ENCODE peak calls at places on chromosomes 16 and 17, in six cellular contexts. S is right lobe of liver, W is neural progenitor cell, P is tibial artery, X is left ventricle myocardium inferior, K is GM23248. A is an unnamed sample.

GRCh38 chr17:49203796-49204195 is 6.6 kb downstream of the GNGT2 start:
- DNase-seq in S (no peak), W (no peak), P (no peak), X (no peak), K (no peak), A (no peak)

GRCh38 chr17:17779015-17779611 is 57.7 kb downstream of the SREBF1 start:
- DNase-seq in S (no peak), W (no peak), P (peak), X (no peak), K (no peak), A (no peak)

GRCh38 chr16:86975445-86975844 is 341.7 kb downstream of the C16orf95 start:
- DNase-seq in S (no peak), W (peak), P (peak), X (no peak), K (peak), A (peak)

GRCh38 chr17:51820252-51820651 is 338.3 kb downstream of the CA10 start:
- DNase-seq in S (no peak), W (no peak), P (no peak), X (no peak), K (no peak), A (no peak)

GRCh38 chr17:50881182-50881581 is 15.0 kb upstream of the TOB1 start:
- DNase-seq in S (no peak), W (no peak), P (no peak), X (no peak), K (no peak), A (no peak)

GRCh38 chr17:4896332-4897197 is 2.8 kb upstream of the C17orf107 start:
- DNase-seq in S (no peak), W (no peak), P (no peak), X (no peak), K (no peak), A (no peak)

GRCh38 chr17:50950002-50950877 is 84.1 kb upstream of the TOB1 start:
- DNase-seq in S (peak), W (peak), P (peak), X (peak), K (peak), A (no peak)

GRCh38 chr17:81735181-81736102 is 23.4 kb downstream of the SLC25A10 start:
- DNase-seq in S (peak), W (no peak), P (no peak), X (no peak), K (peak), A (no peak)

GRCh38 chr16:2835638-2836493 is 5.8 kb downstream of the ZG16B start:
- DNase-seq in S (no peak), W (no peak), P (no peak), X (no peak), K (peak), A (no peak)

GRCh38 chr17:5226940-5227878 is 7.5 kb downstream of the SCIMP start:
- DNase-seq in S (no peak), W (no peak), P (no peak), X (no peak), K (no peak), A (no peak)

GRCh38 chr16:83854420-83854819 is 44.5 kb upstream of the MLYCD start:
- DNase-seq in S (no peak), W (no peak), P (no peak), X (no peak), K (no peak), A (no peak)

GRCh38 chr17:50027639-50028206 is 28.2 kb upstream of the ITGA3 start:
- DNase-seq in S (peak), W (no peak), P (peak), X (peak), K (peak), A (no peak)

GRCh38 chr16:57760357-57761160 is 25.0 kb downstream of the KATNB1 start:
- DNase-seq in S (no peak), W (no peak), P (no peak), X (no peak), K (no peak), A (no peak)

GRCh38 chr16:78551487-78552085 is 452.1 kb downstream of the WWOX start:
- DNase-seq in S (no peak), W (peak), P (no peak), X (no peak), K (no peak), A (no peak)

GRCh38 chr16:2009302-2009711 is 314 bp downstream of the ZNF598 start:
- DNase-seq in S (peak), W (no peak), P (no peak), X (peak), K (peak), A (no peak)

GRCh38 chr17:7988750-7989178 is 13.7 kb upstream of the GUCY2D start:
- DNase-seq in S (no peak), W (peak), P (no peak), X (no peak), K (peak), A (no peak)

GRCh38 chr16:8920676-8921625 is 38.8 kb downstream of the LITAFD start:
- DNase-seq in S (no peak), W (no peak), P (no peak), X (no peak), K (peak), A (no peak)

GRCh38 chr16:53094013-53094630 is 39.3 kb downstream of the CHD9 start:
- DNase-seq in S (peak), W (no peak), P (peak), X (peak), K (no peak), A (no peak)

GRCh38 chr16:30470170-30470512 is 2.4 kb upstream of the ITGAL start:
- DNase-seq in S (no peak), W (no peak), P (no peak), X (no peak), K (no peak), A (no peak)

GRCh38 chr16:88030498-88030897 is 79.3 kb downstream of the BANP start:
- DNase-seq in S (no peak), W (no peak), P (no peak), X (no peak), K (no peak), A (no peak)

GRCh38 chr16:3021449-3022207 is 1.5 kb downstream of the TNFRSF12A start:
- DNase-seq in S (peak), W (peak), P (peak), X (peak), K (peak), A (no peak)

GRCh38 chr16:31428277-31428597 is at the start of gene COX6A2:
- DNase-seq in S (no peak), W (no peak), P (no peak), X (peak), K (no peak), A (no peak)

GRCh38 chr17:29004081-29004692 is 1.6 kb downstream of the SEZ6 start:
- DNase-seq in S (no peak), W (peak), P (no peak), X (no peak), K (peak), A (no peak)

GRCh38 chr17:67855504-67856324 is 30.4 kb downstream of the BPTF start:
- DNase-seq in S (no peak), W (no peak), P (no peak), X (no peak), K (no peak), A (no peak)

GRCh38 chr17:7912927-7913524 is 3.1 kb downstream of the RNF227 start:
- DNase-seq in S (no peak), W (peak), P (no peak), X (no peak), K (peak), A (no peak)

GRCh38 chr17:32909787-32910369 is 18.1 kb upstream of the TMEM98 start:
- DNase-seq in S (peak), W (peak), P (peak), X (no peak), K (peak), A (peak)

DNA sequence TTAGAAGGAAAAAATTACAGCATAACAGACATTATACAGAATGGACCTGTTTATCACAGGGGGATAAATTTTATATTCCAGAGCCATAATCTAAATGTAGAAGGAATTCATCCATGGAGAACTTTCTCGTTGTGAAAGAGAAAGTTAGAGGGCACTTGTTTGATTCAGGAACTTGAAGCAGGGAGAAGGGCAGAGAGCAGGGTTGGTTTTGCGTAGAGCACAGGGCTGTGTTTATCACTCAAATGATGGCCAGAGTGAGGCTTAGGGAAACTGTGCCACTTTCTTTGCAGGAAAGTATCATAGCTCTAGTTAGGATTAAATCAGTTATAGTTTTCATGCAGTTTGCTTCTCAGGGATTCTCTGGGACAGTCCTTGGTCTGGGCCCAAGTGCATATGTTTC is 29.1 kb upstream of the MED13 start:
- DNase-seq in S (no peak), W (no peak), P (no peak), X (no peak), K (peak), A (no peak)
- H3K4me3 ChIP-seq in S (no peak), W (no peak), P (no peak), X (no peak), K (no peak), A (no peak)

DNA sequence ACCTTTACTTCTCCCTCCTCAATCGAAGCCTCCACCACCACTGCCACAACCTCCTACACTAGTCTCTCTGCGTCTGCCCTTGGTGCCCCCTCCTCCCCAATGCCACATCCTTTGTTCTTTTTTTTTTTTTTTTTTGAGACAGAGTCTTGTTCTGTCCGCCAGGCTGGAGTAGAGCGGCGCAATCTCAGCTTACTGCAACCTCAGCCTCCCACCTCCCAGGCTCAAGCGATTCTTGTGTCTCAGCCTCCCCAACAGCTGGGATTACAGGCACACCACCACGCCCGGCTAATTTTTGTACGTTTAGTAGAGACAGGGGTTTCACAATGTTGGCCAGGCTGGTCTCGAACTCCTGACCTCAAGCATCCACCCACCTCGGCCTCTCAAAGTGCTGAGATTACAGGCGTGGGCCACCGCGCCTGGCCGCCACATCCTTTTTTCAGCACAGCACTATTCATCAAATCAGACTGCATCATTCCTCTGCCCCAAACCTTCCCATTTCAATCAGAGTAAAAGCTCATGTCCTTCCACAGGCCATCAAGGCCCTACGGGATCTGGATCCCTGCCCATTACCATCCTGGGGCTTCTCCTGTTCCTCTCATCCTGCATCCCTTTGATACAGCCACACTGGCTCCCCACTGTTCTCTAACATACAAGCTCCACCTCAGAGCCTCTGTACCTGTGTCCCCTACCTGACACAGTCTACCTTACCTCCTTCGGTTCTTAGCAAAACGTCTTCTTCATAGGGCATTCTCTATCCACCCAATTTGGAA is 2.0 kb downstream of the KLHL11 start:
- DNase-seq in S (no peak), W (peak), P (no peak), X (no peak), K (no peak), A (no peak)
- H3K4me3 ChIP-seq in S (peak), W (peak), P (peak), X (peak), K (peak), A (no peak)

GRCh38 chr17:43399839-43400328 is 1.1 kb downstream of the ARL4D start:
- DNase-seq in S (peak), W (no peak), P (peak), X (no peak), K (no peak), A (no peak)
- H3K4me3 ChIP-seq in S (peak), W (peak), P (peak), X (peak), K (peak), A (no peak)

DNA sequence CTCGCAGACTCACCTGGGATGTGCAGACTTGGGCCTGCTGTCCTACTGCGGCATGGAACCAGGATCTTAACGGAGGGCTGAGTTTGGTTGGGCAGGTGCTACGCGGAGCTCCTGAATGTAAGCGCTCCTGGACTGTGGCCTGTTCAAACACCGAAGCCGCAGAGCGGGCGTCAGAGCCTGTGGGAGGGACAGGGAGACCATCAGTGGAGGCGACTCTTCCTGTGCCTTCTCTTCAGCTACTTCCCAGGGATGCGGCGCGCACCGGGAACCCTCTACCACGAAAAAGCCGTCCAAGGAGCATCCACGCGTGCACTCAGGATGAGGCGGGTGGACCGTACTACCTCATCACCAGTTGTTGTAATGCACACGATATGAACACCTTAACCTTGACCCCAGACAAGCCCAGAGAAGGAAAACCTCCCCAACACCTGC is 2.0 kb downstream of the USP36 start:
- DNase-seq in S (peak), W (no peak), P (no peak), X (no peak), K (no peak), A (no peak)
- H3K4me3 ChIP-seq in S (peak), W (no peak), P (peak), X (peak), K (peak), A (no peak)

GRCh38 chr17:2462481-2462880 is 49.2 kb downstream of the METTL16 start:
- DNase-seq in S (no peak), W (no peak), P (no peak), X (no peak), K (no peak), A (no peak)
- H3K4me3 ChIP-seq in S (no peak), W (no peak), P (no peak), X (no peak), K (no peak), A (no peak)

GRCh38 chr16:72657164-72657563 is 390.8 kb downstream of the ZFHX3 start:
- DNase-seq in S (no peak), W (no peak), P (no peak), X (no peak), K (no peak), A (no peak)
- H3K4me3 ChIP-seq in S (no peak), W (no peak), P (no peak), X (no peak), K (no peak), A (no peak)

GRCh38 chr16:56589141-56590039 is at the start of gene MT3:
- DNase-seq in S (no peak), W (peak), P (no peak), X (no peak), K (peak), A (no peak)
- H3K4me3 ChIP-seq in S (peak), W (peak), P (peak), X (peak), K (peak), A (peak)

A was measured in iPS DF 6.9.